ENCODE peak calls at places on chromosomes 3 and 15, in nine cellular contexts. G is brain microvascular endothelial cell; X is H9; B is GM10248; S is thoracic aorta; R is dorsolateral prefrontal cortex; V is fibroblast of pulmonary artery; L is fibroblast of mammary gland; J is CD8-positive, alpha-beta T cell. N is an unnamed sample.

GRCh38 chr3:184417619-184418327 is 37.9 kb downstream of the CHRD start:
- DNase-seq in S (no peak), V (peak), X (peak), J (peak), B (peak), R (peak), L (peak), G (peak), N (peak)

GRCh38 chr3:175185903-175186302 is 326.8 kb downstream of the NAALADL2 start:
- DNase-seq in G (no peak), V (no peak), J (no peak), B (no peak), X (no peak), S (no peak), R (no peak), L (no peak), N (no peak)

GRCh38 chr3:169659858-169660614 is 3.5 kb downstream of the MECOM start:
- DNase-seq in G (no peak), R (no peak), V (peak), J (no peak), B (no peak), X (peak), L (no peak), S (no peak), N (no peak)

GRCh38 chr3:9730747-9731205 is 759 bp upstream of the BRPF1 start:
- DNase-seq in S (no peak), X (no peak), L (no peak), R (no peak), G (no peak), V (peak), J (no peak), B (no peak), N (no peak)

GRCh38 chr15:69782155-69782658 is 315.5 kb downstream of the TLE3 start:
- DNase-seq in V (no peak), S (no peak), X (no peak), G (no peak), L (no peak), B (no peak), R (no peak), J (no peak), N (no peak)

GRCh38 chr15:27530994-27531393 is 560.0 kb downstream of the GABRG3 start:
- DNase-seq in G (no peak), S (no peak), B (no peak), V (no peak), J (no peak), R (no peak), L (no peak), X (no peak), N (no peak)

GRCh38 chr15:80834402-80834801 is 55.2 kb downstream of the CEMIP start:
- DNase-seq in V (no peak), S (no peak), R (no peak), G (no peak), B (no peak), J (no peak), X (no peak), L (no peak), N (no peak)

GRCh38 chr3:177418787-177419186 is 221.5 kb upstream of the TBL1XR1 start:
- DNase-seq in X (no peak), G (no peak), J (no peak), S (no peak), B (no peak), L (no peak), R (no peak), V (no peak), N (no peak)

GRCh38 chr3:132756108-132756650 is 34.0 kb upstream of the NPHP3 start:
- DNase-seq in V (no peak), X (no peak), J (no peak), L (no peak), S (no peak), G (no peak), R (no peak), B (no peak), N (no peak)

GRCh38 chr3:53255360-53255774 is 455 bp downstream of the TKT start:
- DNase-seq in R (no peak), X (no peak), V (no peak), B (peak), S (no peak), J (peak), L (no peak), G (no peak), N (peak)

GRCh38 chr3:123773681-123774431 is 110.3 kb downstream of the MYLK start:
- DNase-seq in R (peak), B (no peak), J (no peak), G (no peak), S (no peak), X (no peak), V (no peak), L (peak), N (no peak)

GRCh38 chr15:55230051-55230670 is 33.4 kb upstream of the RSL24D1 start:
- DNase-seq in S (no peak), R (no peak), L (peak), V (peak), G (no peak), J (no peak), B (no peak), X (no peak), N (no peak)

GRCh38 chr15:79640206-79640605 is 208.1 kb downstream of the MINAR1 start:
- DNase-seq in R (no peak), J (no peak), L (peak), G (peak), V (peak), S (no peak), B (no peak), X (no peak), N (no peak)

GRCh38 chr3:182309120-182309519 is 484.2 kb upstream of the ATP11B start:
- DNase-seq in R (no peak), G (no peak), X (no peak), J (no peak), L (no peak), V (no peak), B (no peak), S (no peak), N (no peak)

GRCh38 chr15:60389261-60390077 is 8.3 kb downstream of the ANXA2 start:
- DNase-seq in J (no peak), S (no peak), B (peak), G (no peak), R (no peak), X (no peak), L (no peak), V (no peak), N (no peak)

GRCh38 chr15:89107984-89108383 is 19.7 kb downstream of the ABHD2 start:
- DNase-seq in B (no peak), G (no peak), V (no peak), R (no peak), X (no peak), J (no peak), L (no peak), S (no peak), N (no peak)

GRCh38 chr15:98878172-98878571 is 129.4 kb downstream of the PGPEP1L start:
- DNase-seq in R (no peak), J (no peak), L (no peak), G (no peak), X (no peak), V (no peak), B (no peak), S (no peak), N (no peak)

GRCh38 chr15:52678036-52678467 is 1.1 kb downstream of the ATOSA start:
- DNase-seq in L (peak), J (peak), R (peak), G (peak), X (peak), V (peak), B (peak), S (peak), N (peak)

GRCh38 chr3:31170932-31171670 is 276.6 kb upstream of the GADL1 start:
- DNase-seq in L (peak), V (peak), B (no peak), X (no peak), R (no peak), S (no peak), G (peak), J (no peak), N (no peak)

GRCh38 chr3:9915252-9916141 is 1.4 kb upstream of the IL17RC start:
- DNase-seq in V (peak), J (no peak), G (peak), B (no peak), X (peak), L (peak), S (no peak), R (peak), N (peak)

GRCh38 chr15:43285609-43286037 is 18.9 kb upstream of the TGM5 start:
- DNase-seq in S (peak), J (peak), R (no peak), G (peak), V (peak), B (peak), L (peak), X (no peak), N (peak)

GRCh38 chr3:181265750-181266333 is 276.3 kb upstream of the DNAJC19 start:
- DNase-seq in X (no peak), S (no peak), R (no peak), B (peak), J (no peak), L (peak), V (no peak), G (no peak), N (no peak)

GRCh38 chr3:182886497-182886896 is 93.2 kb downstream of the ATP11B start:
- DNase-seq in X (no peak), V (no peak), S (no peak), G (no peak), R (no peak), B (no peak), J (no peak), L (peak), N (no peak)

GRCh38 chr15:20340331-20340811 is 201.2 kb downstream of the GOLGA6L6 start:
- DNase-seq in R (peak), V (peak), J (no peak), G (peak), L (no peak), B (peak), X (peak), S (no peak), N (peak)

GRCh38 chr3:144458283-144458682 is 486.7 kb downstream of the DIPK2A start:
- DNase-seq in G (no peak), S (no peak), B (no peak), J (no peak), L (no peak), V (no peak), X (no peak), R (no peak), N (no peak)

GRCh38 chr15:39745415-39745814 is 37.2 kb downstream of the FSIP1 start:
- DNase-seq in S (no peak), V (no peak), B (no peak), R (no peak), X (no peak), J (no peak), G (no peak), L (no peak), N (no peak)

GRCh38 chr3:158313344-158313927 is 203.5 kb downstream of the RSRC1 start:
- DNase-seq in V (peak), L (peak), R (no peak), S (no peak), J (no peak), X (no peak), G (peak), B (peak), N (no peak)

GRCh38 chr3:167084566-167084965 is 295.5 kb downstream of the ZBBX start:
- DNase-seq in G (no peak), S (no peak), X (no peak), L (no peak), J (no peak), B (no peak), V (no peak), R (no peak), N (no peak)

DNA sequence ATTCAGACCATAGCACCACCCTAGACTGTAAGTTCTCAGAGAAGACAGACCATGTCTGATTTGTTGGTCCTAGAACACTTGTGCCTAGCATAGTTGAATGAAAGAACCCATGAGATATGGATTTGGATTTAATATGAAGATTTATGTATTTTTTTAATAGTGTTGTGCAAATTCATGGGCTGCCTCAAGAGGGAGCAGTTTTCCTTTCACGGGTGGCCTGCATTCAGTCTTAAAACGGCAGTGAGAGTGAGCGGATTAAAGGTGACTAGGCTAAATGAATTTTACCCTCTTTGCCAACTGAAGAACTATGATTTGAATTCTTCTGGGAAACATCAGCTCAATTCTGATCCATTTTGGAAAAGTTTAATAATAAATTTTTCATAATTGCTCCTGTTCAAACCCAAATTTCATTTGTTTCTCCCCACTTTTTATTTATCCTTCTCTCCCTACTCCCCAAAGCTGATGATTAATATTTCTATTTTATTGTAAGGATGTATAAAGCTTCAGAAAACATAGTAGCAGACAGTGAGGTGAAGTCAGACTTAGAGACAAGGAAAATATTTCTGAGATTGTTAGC is 67.3 kb downstream of the MORC1 start:
- DNase-seq in L (peak), V (peak), R (no peak), X (no peak), G (peak), S (no peak), B (peak), J (no peak), N (no peak)
- TF ChIP-seq CTCF in L (peak), V (peak), R (peak), X (peak), G (peak), S (no peak), B (peak), J (peak), N (peak)

GRCh38 chr3:44077267-44077666 is 164.4 kb upstream of the TOPAZ1 start:
- DNase-seq in J (no peak), B (no peak), R (no peak), V (peak), S (no peak), X (no peak), G (no peak), L (no peak), N (no peak)
- TF ChIP-seq CTCF in J (no peak), B (peak), R (no peak), V (peak), S (no peak), X (peak), G (peak), L (peak), N (peak)

DNA sequence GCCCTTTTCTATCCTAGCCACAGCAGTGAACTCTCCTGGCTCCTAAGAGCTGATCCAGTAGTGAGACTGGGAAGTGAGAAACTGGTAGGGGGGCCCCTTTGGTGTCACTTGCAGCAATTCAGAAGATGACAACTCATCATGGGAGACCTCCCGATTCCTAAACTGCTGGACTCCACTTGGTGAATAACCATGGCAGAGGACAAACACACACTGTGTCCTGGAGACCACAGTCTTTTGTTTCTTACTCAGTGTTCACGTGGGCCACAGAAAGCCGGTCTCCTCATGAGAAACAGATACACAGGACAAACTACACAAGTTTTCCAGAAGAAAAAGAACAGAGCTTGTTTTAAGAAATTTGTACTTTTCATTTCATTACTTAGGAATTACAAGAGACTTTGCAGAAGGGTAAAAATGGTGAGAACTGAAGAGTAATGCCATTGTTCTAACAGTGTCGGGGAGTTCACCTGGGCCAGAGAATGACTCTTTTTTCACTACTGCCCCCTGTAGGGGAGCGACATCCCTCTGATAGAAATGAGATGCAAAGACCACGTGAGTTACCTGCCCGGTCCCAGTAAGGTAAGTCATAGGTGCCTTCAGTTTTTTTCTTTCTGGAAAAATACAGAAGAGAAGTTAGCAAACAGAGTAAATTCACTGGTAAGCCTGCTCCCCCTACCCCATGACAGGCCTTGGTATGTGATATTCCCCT is 38.1 kb downstream of the ST3GAL6 start:
- DNase-seq in G (no peak), X (no peak), B (no peak), S (no peak), V (no peak), J (no peak), R (no peak), L (no peak), N (no peak)
- TF ChIP-seq CTCF in G (peak), X (peak), B (no peak), S (no peak), V (peak), J (no peak), R (no peak), L (peak), N (no peak)

GRCh38 chr3:185744997-185745843 is 79.6 kb downstream of the IGF2BP2 start:
- DNase-seq in X (no peak), J (no peak), G (peak), B (peak), L (peak), S (no peak), R (no peak), V (peak), N (no peak)
- TF ChIP-seq CTCF in X (no peak), J (no peak), G (peak), B (no peak), L (no peak), S (no peak), R (no peak), V (no peak), N (no peak)

GRCh38 chr15:72474912-72475601 is 927 bp downstream of the ARIH1 start:
- DNase-seq in R (peak), X (peak), S (peak), G (peak), J (peak), B (peak), L (peak), V (peak), N (peak)
- TF ChIP-seq CTCF in R (no peak), X (no peak), S (no peak), G (peak), J (no peak), B (no peak), L (no peak), V (peak), N (no peak)

GRCh38 chr3:50227390-50228183 is 8.4 kb upstream of the GNAI2 start:
- DNase-seq in G (peak), V (peak), X (peak), J (peak), S (no peak), B (peak), L (peak), R (peak), N (peak)
- TF ChIP-seq CTCF in G (peak), V (peak), X (peak), J (peak), S (peak), B (peak), L (no peak), R (peak), N (peak)

GRCh38 chr3:6255229-6255628 is 605.7 kb upstream of the GRM7 start:
- DNase-seq in S (no peak), L (no peak), J (no peak), X (no peak), B (no peak), V (no peak), R (no peak), G (no peak), N (no peak)
- TF ChIP-seq CTCF in S (no peak), L (no peak), J (no peak), X (peak), B (no peak), V (no peak), R (no peak), G (no peak), N (no peak)